ENCODE peak calls at places on chromosome 4, in ten cellular contexts. B is activated CD4-positive, alpha-beta T cell treated with anti-CD3 and anti-CD28 coated beads, Interleukin-2, amount 50 U/mL, for 48 hours; K is CD8-positive, alpha-beta memory T cell; E is AG08396; Z is EL; C is heart left ventricle; M is astrocyte of the spinal cord; T is neural progenitor cell; Q is naive thymus-derived CD4-positive, alpha-beta T cell; I is HCEC 1CT. G is an unnamed sample.

GRCh38 chr4:7668282-7668681 is 233.6 kb upstream of the PSAPL1 start:
- DNase-seq in B (no peak), K (no peak), E (no peak), Z (no peak), C (no peak), M (no peak), T (no peak), Q (no peak), I (no peak), G (no peak)

GRCh38 chr4:183434264-183435045 is 10.0 kb upstream of the CDKN2AIP start:
- DNase-seq in B (no peak), K (no peak), E (no peak), Z (no peak), C (no peak), M (no peak), T (no peak), Q (no peak), I (no peak), G (no peak)

GRCh38 chr4:177283167-177283566 is 26.5 kb upstream of the NEIL3 start:
- DNase-seq in B (no peak), K (no peak), E (peak), Z (peak), C (no peak), M (peak), T (no peak), Q (no peak), I (peak), G (no peak)

GRCh38 chr4:60396680-60397079 is 803.4 kb upstream of the ADGRL3 start:
- DNase-seq in B (no peak), K (no peak), E (no peak), Z (no peak), C (no peak), M (no peak), T (no peak), Q (no peak), I (no peak), G (no peak)

GRCh38 chr4:3077796-3078195 is 3.3 kb downstream of the HTT start:
- DNase-seq in B (no peak), K (no peak), E (no peak), Z (no peak), C (no peak), M (no peak), T (no peak), Q (no peak), I (no peak), G (no peak)

GRCh38 chr4:40531636-40532023 is 98.0 kb downstream of the RBM47 start:
- DNase-seq in B (no peak), K (no peak), E (no peak), Z (no peak), C (no peak), M (no peak), T (no peak), Q (no peak), I (no peak), G (no peak)

GRCh38 chr4:125314676-125315570 is at the start of gene FAT4:
- DNase-seq in B (peak), K (no peak), E (peak), Z (peak), C (peak), M (peak), T (peak), Q (no peak), I (peak), G (peak)

GRCh38 chr4:9946171-9946570 is 75.1 kb downstream of the SLC2A9 start:
- DNase-seq in B (no peak), K (no peak), E (no peak), Z (no peak), C (no peak), M (no peak), T (no peak), Q (no peak), I (no peak), G (no peak)

GRCh38 chr4:160175064-160175643 is 1072.3 kb downstream of the RAPGEF2 start:
- DNase-seq in B (no peak), K (no peak), E (no peak), Z (no peak), C (no peak), M (no peak), T (peak), Q (no peak), I (no peak), G (no peak)

GRCh38 chr4:153934689-153935017 is 145.8 kb upstream of the SFRP2 start:
- DNase-seq in B (no peak), K (no peak), E (no peak), Z (no peak), C (no peak), M (no peak), T (no peak), Q (no peak), I (no peak), G (no peak)

GRCh38 chr4:101238706-101239105 is 108.6 kb downstream of the PPP3CA start:
- DNase-seq in B (no peak), K (no peak), E (peak), Z (peak), C (no peak), M (peak), T (no peak), Q (no peak), I (peak), G (no peak)

GRCh38 chr4:10096976-10097330 is 19.6 kb downstream of the WDR1 start:
- DNase-seq in B (no peak), K (no peak), E (no peak), Z (no peak), C (no peak), M (no peak), T (no peak), Q (no peak), I (no peak), G (no peak)

G was measured in sciatic nerve.